ENCODE peak calls at places on chromosomes 12 and 14, in nine cellular contexts. One of them, this sample, is unnamed.

GRCh38 chr12:94207467-94208432 is 59.4 kb downstream of the PLXNC1 start:
- DNase-seq in GM10248: peak
- DNase-seq in GM13977: peak
- DNase-seq in epithelial cell of esophagus: no peak
- DNase-seq in sigmoid colon: no peak
- DNase-seq in spleen: no peak
- DNase-seq in lung: no peak
- DNase-seq in cardiac fibroblast: peak
- DNase-seq in uterus: no peak
- DNase-seq in this sample: peak

GRCh38 chr14:23861666-23862065 is 91.9 kb upstream of the DHRS4 start:
- DNase-seq in epithelial cell of esophagus: peak
- DNase-seq in sigmoid colon: no peak
- DNase-seq in GM13977: no peak
- DNase-seq in uterus: no peak
- DNase-seq in GM10248: no peak
- DNase-seq in lung: peak
- DNase-seq in cardiac fibroblast: no peak
- DNase-seq in spleen: no peak
- DNase-seq in this sample: no peak

GRCh38 chr12:132568301-132568700 is 42.1 kb downstream of the LRCOL1 start:
- DNase-seq in sigmoid colon: no peak
- DNase-seq in epithelial cell of esophagus: no peak
- DNase-seq in GM10248: no peak
- DNase-seq in lung: no peak
- DNase-seq in uterus: no peak
- DNase-seq in GM13977: no peak
- DNase-seq in spleen: no peak
- DNase-seq in cardiac fibroblast: no peak
- DNase-seq in this sample: no peak

GRCh38 chr12:81017792-81018191 is 60.1 kb upstream of the ACSS3 start:
- DNase-seq in epithelial cell of esophagus: no peak
- DNase-seq in spleen: no peak
- DNase-seq in sigmoid colon: no peak
- DNase-seq in lung: no peak
- DNase-seq in uterus: no peak
- DNase-seq in GM10248: no peak
- DNase-seq in cardiac fibroblast: no peak
- DNase-seq in GM13977: no peak
- DNase-seq in this sample: no peak

GRCh38 chr12:3751151-3752095 is 1.5 kb downstream of the CRACR2A start:
- DNase-seq in uterus: no peak
- DNase-seq in spleen: peak
- DNase-seq in GM13977: no peak
- DNase-seq in epithelial cell of esophagus: no peak
- DNase-seq in cardiac fibroblast: no peak
- DNase-seq in sigmoid colon: no peak
- DNase-seq in GM10248: no peak
- DNase-seq in lung: no peak
- DNase-seq in this sample: no peak

GRCh38 chr14:22386924-22387775 is 201.9 kb downstream of the DAD1 start:
- DNase-seq in spleen: peak
- DNase-seq in cardiac fibroblast: peak
- DNase-seq in GM10248: peak
- DNase-seq in GM13977: peak
- DNase-seq in epithelial cell of esophagus: peak
- DNase-seq in sigmoid colon: peak
- DNase-seq in uterus: peak
- DNase-seq in lung: peak
- DNase-seq in this sample: peak

GRCh38 chr14:20820063-20820904 is 17.6 kb upstream of the RNASE1 start:
- DNase-seq in GM10248: no peak
- DNase-seq in sigmoid colon: no peak
- DNase-seq in cardiac fibroblast: no peak
- DNase-seq in uterus: no peak
- DNase-seq in lung: no peak
- DNase-seq in spleen: no peak
- DNase-seq in GM13977: no peak
- DNase-seq in epithelial cell of esophagus: no peak
- DNase-seq in this sample: no peak

GRCh38 chr12:27652174-27652763 is 44.0 kb upstream of the REP15 start:
- DNase-seq in GM10248: peak
- DNase-seq in sigmoid colon: no peak
- DNase-seq in uterus: peak
- DNase-seq in cardiac fibroblast: peak
- DNase-seq in epithelial cell of esophagus: peak
- DNase-seq in lung: peak
- DNase-seq in spleen: no peak
- DNase-seq in GM13977: peak
- DNase-seq in this sample: peak

GRCh38 chr12:109729837-109730200 is 16.2 kb downstream of the FAM222A start:
- DNase-seq in spleen: peak
- DNase-seq in uterus: no peak
- DNase-seq in GM13977: no peak
- DNase-seq in GM10248: no peak
- DNase-seq in lung: no peak
- DNase-seq in sigmoid colon: peak
- DNase-seq in epithelial cell of esophagus: no peak
- DNase-seq in cardiac fibroblast: no peak
- DNase-seq in this sample: no peak

GRCh38 chr14:53955671-53956426 is 776 bp downstream of the BMP4 start:
- DNase-seq in epithelial cell of esophagus: peak
- DNase-seq in GM13977: peak
- DNase-seq in cardiac fibroblast: no peak
- DNase-seq in sigmoid colon: peak
- DNase-seq in GM10248: no peak
- DNase-seq in spleen: peak
- DNase-seq in lung: peak
- DNase-seq in uterus: peak
- DNase-seq in this sample: peak

GRCh38 chr12:76037130-76038105 is 5.8 kb upstream of the PHLDA1 start:
- DNase-seq in cardiac fibroblast: peak
- DNase-seq in GM13977: peak
- DNase-seq in uterus: peak
- DNase-seq in GM10248: peak
- DNase-seq in sigmoid colon: no peak
- DNase-seq in spleen: no peak
- DNase-seq in lung: no peak
- DNase-seq in epithelial cell of esophagus: peak
- DNase-seq in this sample: peak

GRCh38 chr12:120736404-120737331 is 11.0 kb downstream of the ACADS start:
- DNase-seq in GM10248: no peak
- DNase-seq in epithelial cell of esophagus: no peak
- DNase-seq in uterus: no peak
- DNase-seq in GM13977: no peak
- DNase-seq in sigmoid colon: no peak
- DNase-seq in cardiac fibroblast: no peak
- DNase-seq in lung: no peak
- DNase-seq in spleen: peak
- DNase-seq in this sample: no peak

GRCh38 chr12:120739821-120740613 is 14.4 kb downstream of the ACADS start:
- DNase-seq in epithelial cell of esophagus: no peak
- DNase-seq in cardiac fibroblast: no peak
- DNase-seq in GM13977: no peak
- DNase-seq in GM10248: no peak
- DNase-seq in uterus: no peak
- DNase-seq in lung: no peak
- DNase-seq in spleen: peak
- DNase-seq in sigmoid colon: no peak
- DNase-seq in this sample: no peak

GRCh38 chr12:120738252-120739030 is 12.8 kb downstream of the ACADS start:
- DNase-seq in GM13977: no peak
- DNase-seq in cardiac fibroblast: no peak
- DNase-seq in epithelial cell of esophagus: no peak
- DNase-seq in spleen: peak
- DNase-seq in GM10248: no peak
- DNase-seq in uterus: no peak
- DNase-seq in lung: no peak
- DNase-seq in sigmoid colon: no peak
- DNase-seq in this sample: no peak

GRCh38 chr12:120739031-120739762 is 13.6 kb downstream of the ACADS start:
- DNase-seq in spleen: peak
- DNase-seq in GM10248: no peak
- DNase-seq in epithelial cell of esophagus: no peak
- DNase-seq in cardiac fibroblast: no peak
- DNase-seq in GM13977: no peak
- DNase-seq in sigmoid colon: no peak
- DNase-seq in lung: no peak
- DNase-seq in uterus: no peak
- DNase-seq in this sample: no peak

GRCh38 chr12:120737557-120738251 is 12.1 kb downstream of the ACADS start:
- DNase-seq in GM13977: no peak
- DNase-seq in spleen: peak
- DNase-seq in GM10248: no peak
- DNase-seq in epithelial cell of esophagus: peak
- DNase-seq in sigmoid colon: no peak
- DNase-seq in uterus: no peak
- DNase-seq in cardiac fibroblast: peak
- DNase-seq in lung: no peak
- DNase-seq in this sample: no peak
- TF ChIP-seq CTCF in GM13977: no peak
- TF ChIP-seq CTCF in spleen: no peak
- TF ChIP-seq CTCF in GM10248: no peak
- TF ChIP-seq CTCF in epithelial cell of esophagus: peak
- TF ChIP-seq CTCF in sigmoid colon: no peak
- TF ChIP-seq CTCF in uterus: no peak
- TF ChIP-seq CTCF in cardiac fibroblast: peak
- TF ChIP-seq CTCF in lung: no peak
- TF ChIP-seq CTCF in this sample: no peak

GRCh38 chr12:123126294-123127144 is 24.4 kb downstream of the PITPNM2 start:
- DNase-seq in spleen: no peak
- DNase-seq in sigmoid colon: peak
- DNase-seq in uterus: peak
- DNase-seq in cardiac fibroblast: peak
- DNase-seq in GM13977: no peak
- DNase-seq in GM10248: no peak
- DNase-seq in lung: no peak
- DNase-seq in epithelial cell of esophagus: peak
- DNase-seq in this sample: no peak
- TF ChIP-seq CTCF in spleen: no peak
- TF ChIP-seq CTCF in sigmoid colon: no peak
- TF ChIP-seq CTCF in uterus: no peak
- TF ChIP-seq CTCF in cardiac fibroblast: peak
- TF ChIP-seq CTCF in GM13977: no peak
- TF ChIP-seq CTCF in GM10248: no peak
- TF ChIP-seq CTCF in lung: no peak
- TF ChIP-seq CTCF in epithelial cell of esophagus: no peak
- TF ChIP-seq CTCF in this sample: no peak

GRCh38 chr12:54719691-54720090 is 71.5 kb upstream of the DCD start:
- DNase-seq in sigmoid colon: no peak
- DNase-seq in GM10248: no peak
- DNase-seq in spleen: no peak
- DNase-seq in uterus: no peak
- DNase-seq in GM13977: no peak
- DNase-seq in epithelial cell of esophagus: no peak
- DNase-seq in cardiac fibroblast: no peak
- DNase-seq in lung: no peak
- DNase-seq in this sample: no peak

GRCh38 chr12:54723653-54724256 is 75.6 kb upstream of the DCD start:
- DNase-seq in cardiac fibroblast: peak
- DNase-seq in sigmoid colon: no peak
- DNase-seq in spleen: no peak
- DNase-seq in uterus: no peak
- DNase-seq in epithelial cell of esophagus: peak
- DNase-seq in GM10248: no peak
- DNase-seq in lung: no peak
- DNase-seq in GM13977: no peak
- DNase-seq in this sample: peak

GRCh38 chr12:54721312-54721711 is 73.1 kb upstream of the DCD start:
- DNase-seq in GM10248: no peak
- DNase-seq in sigmoid colon: no peak
- DNase-seq in GM13977: no peak
- DNase-seq in lung: no peak
- DNase-seq in cardiac fibroblast: no peak
- DNase-seq in uterus: no peak
- DNase-seq in spleen: no peak
- DNase-seq in epithelial cell of esophagus: no peak
- DNase-seq in this sample: no peak

DNA sequence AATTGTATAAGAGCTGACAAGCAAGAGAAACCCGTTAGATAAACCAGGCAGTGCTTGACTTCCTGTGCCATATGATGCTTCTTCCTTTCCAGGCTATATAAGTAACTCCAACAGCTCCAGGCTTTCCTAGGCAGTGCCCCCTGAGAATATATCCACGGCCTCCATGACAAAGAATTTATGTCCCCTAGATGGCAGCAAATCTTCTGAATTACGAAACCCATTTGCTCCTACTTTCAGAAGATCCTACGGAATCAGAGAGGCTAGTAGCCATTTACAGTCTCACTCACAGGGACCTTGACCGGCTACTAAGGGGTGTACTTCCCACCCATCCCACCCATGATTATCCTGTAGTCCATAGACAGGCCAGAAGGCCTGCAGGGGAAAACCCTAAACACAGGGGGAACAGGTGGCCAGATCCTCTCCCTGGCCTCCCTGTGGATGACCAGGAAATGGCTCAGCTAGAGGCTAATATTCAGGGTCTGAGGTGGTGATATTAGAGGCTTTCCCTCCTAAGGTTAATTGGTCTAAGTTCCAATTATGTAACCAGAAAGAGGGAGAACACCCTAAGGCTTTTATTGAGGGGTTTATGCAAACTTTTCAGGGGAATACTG is 77.2 kb upstream of the DCD start:
- DNase-seq in cardiac fibroblast: peak
- DNase-seq in spleen: no peak
- DNase-seq in sigmoid colon: no peak
- DNase-seq in epithelial cell of esophagus: peak
- DNase-seq in GM10248: no peak
- DNase-seq in lung: no peak
- DNase-seq in uterus: no peak
- DNase-seq in GM13977: no peak
- DNase-seq in this sample: peak
- TF ChIP-seq CTCF in cardiac fibroblast: peak
- TF ChIP-seq CTCF in spleen: peak
- TF ChIP-seq CTCF in sigmoid colon: no peak
- TF ChIP-seq CTCF in epithelial cell of esophagus: peak
- TF ChIP-seq CTCF in GM10248: peak
- TF ChIP-seq CTCF in lung: no peak
- TF ChIP-seq CTCF in uterus: no peak
- TF ChIP-seq CTCF in GM13977: peak
- TF ChIP-seq CTCF in this sample: peak

GRCh38 chr14:101573289-101573688 is 12.0 kb downstream of the DIO3 start:
- DNase-seq in uterus: no peak
- DNase-seq in cardiac fibroblast: no peak
- DNase-seq in epithelial cell of esophagus: no peak
- DNase-seq in GM13977: no peak
- DNase-seq in sigmoid colon: no peak
- DNase-seq in spleen: peak
- DNase-seq in lung: no peak
- DNase-seq in GM10248: no peak
- DNase-seq in this sample: no peak
- TF ChIP-seq CTCF in uterus: no peak
- TF ChIP-seq CTCF in cardiac fibroblast: no peak
- TF ChIP-seq CTCF in epithelial cell of esophagus: no peak
- TF ChIP-seq CTCF in GM13977: no peak
- TF ChIP-seq CTCF in sigmoid colon: no peak
- TF ChIP-seq CTCF in spleen: no peak
- TF ChIP-seq CTCF in lung: no peak
- TF ChIP-seq CTCF in GM10248: no peak
- TF ChIP-seq CTCF in this sample: no peak

This sample was measured in GM20000.